ENCODE peak calls at places on chromosomes 13 and 19, in four cellular contexts. R is B cell, J is non-pigmented ciliary epithelial cell, G is skeletal muscle cell. H is an unnamed sample.

GRCh38 chr13:46129955-46130354 is 25.1 kb upstream of the CPB2 start:
- DNase-seq in R (no peak), J (no peak), G (no peak), H (no peak)

GRCh38 chr13:24203726-24204295 is 43.3 kb downstream of the SPATA13 start:
- DNase-seq in R (no peak), J (no peak), G (no peak), H (no peak)

GRCh38 chr13:33199282-33199850 is 86.2 kb downstream of the STARD13 start:
- DNase-seq in R (no peak), J (no peak), G (no peak), H (no peak)

GRCh38 chr19:42297034-42297433 is 4.9 kb upstream of the PRR19 start:
- DNase-seq in R (no peak), J (no peak), G (no peak), H (no peak)

GRCh38 chr13:96172066-96172465 is 82.2 kb downstream of the HS6ST3 start:
- DNase-seq in R (no peak), J (no peak), G (no peak), H (no peak)

GRCh38 chr13:78650725-78651083 is 8.3 kb downstream of the OBI1 start:
- DNase-seq in R (no peak), J (no peak), G (no peak), H (no peak)

GRCh38 chr19:40393894-40394815 is 4.2 kb upstream of the HIPK4 start:
- DNase-seq in R (no peak), J (no peak), G (no peak), H (no peak)

GRCh38 chr19:15399234-15399515 is 19.6 kb upstream of the AKAP8 start:
- DNase-seq in R (no peak), J (no peak), G (no peak), H (no peak)

GRCh38 chr13:99066219-99066618 is 88.4 kb upstream of the DOCK9 start:
- DNase-seq in R (no peak), J (no peak), G (no peak), H (no peak)

GRCh38 chr19:48772503-48772953 is 17.2 kb downstream of the FGF21 start:
- DNase-seq in R (no peak), J (no peak), G (no peak), H (no peak)

GRCh38 chr13:47415048-47415447 is 518.2 kb upstream of the HTR2A start:
- DNase-seq in R (no peak), J (no peak), G (no peak), H (no peak)

GRCh38 chr19:36106991-36107390 is 4.0 kb upstream of the OVOL3 start:
- DNase-seq in R (no peak), J (no peak), G (no peak), H (no peak)

GRCh38 chr13:95660981-95661581 is 15.9 kb upstream of the DNAJC3 start:
- DNase-seq in R (no peak), J (no peak), G (no peak), H (no peak)

GRCh38 chr19:41478171-41478570 is 35.2 kb downstream of the ERICH4 start:
- DNase-seq in R (no peak), J (no peak), G (no peak), H (no peak)

GRCh38 chr19:16660763-16661479 is at the start of gene TMEM38A:
- DNase-seq in R (peak; percentile 42), J (no peak), G (no peak), H (no peak)

GRCh38 chr13:33676700-33677048 is 141.3 kb upstream of the RFC3 start:
- DNase-seq in R (no peak), J (peak; percentile 15), G (peak; percentile 18), H (no peak)

GRCh38 chr13:25300861-25301346 is 521 bp upstream of the NUP58 start:
- DNase-seq in R (no peak), J (no peak), G (no peak), H (no peak)

GRCh38 chr13:38967446-38967845 is 23.2 kb downstream of the STOML3 start:
- DNase-seq in R (no peak), J (no peak), G (no peak), H (no peak)

GRCh38 chr19:39133431-39134270 is 8.1 kb downstream of the PAK4 start:
- DNase-seq in R (no peak), J (no peak), G (no peak), H (no peak)

GRCh38 chr13:79194272-79194671 is 211.8 kb downstream of the RBM26 start:
- DNase-seq in R (peak; percentile 85), J (no peak), G (no peak), H (no peak)

GRCh38 chr19:35710784-35711723 is 6.7 kb downstream of the ZBTB32 start:
- DNase-seq in R (peak; percentile 56), J (no peak), G (no peak), H (no peak)

GRCh38 chr19:55672418-55672817 is 2.6 kb upstream of the EPN1 start:
- DNase-seq in R (no peak), J (no peak), G (no peak), H (no peak)

GRCh38 chr13:77544365-77544764 is 8.9 kb downstream of the SCEL start:
- DNase-seq in R (no peak), J (no peak), G (peak; percentile 79), H (no peak)

GRCh38 chr13:98273824-98274786 is 97.0 kb upstream of the RNF113B start:
- DNase-seq in R (no peak), J (no peak), G (no peak), H (no peak)

GRCh38 chr19:14004619-14005380 is 1.3 kb downstream of the RFX1 start:
- DNase-seq in R (peak; percentile 57), J (no peak), G (no peak), H (no peak)

GRCh38 chr13:75326173-75327131 is 155.5 kb downstream of the TBC1D4 start:
- DNase-seq in R (no peak), J (no peak), G (no peak), H (no peak)

GRCh38 chr19:41917676-41918075 is 10.6 kb downstream of the ERFL start:
- DNase-seq in R (no peak), J (no peak), G (no peak), H (no peak)

GRCh38 chr13:113411216-113412023 is 41.9 kb downstream of the ADPRHL1 start:
- DNase-seq in R (no peak), J (peak; percentile 95), G (peak; percentile 95), H (no peak)

H was measured in cerebellar nuclear complex.